ENCODE peak calls at places on chromosomes 7 and 10, in nine cellular contexts. One of them, this sample, is unnamed.

GRCh38 chr10:48626986-48627731 is 22.3 kb upstream of the ARHGAP22 start:
- DNase-seq in left ventricle myocardium inferior: no peak
- DNase-seq in foreskin fibroblast: no peak
- DNase-seq in NCI-H460: no peak
- DNase-seq in HEK293T: no peak
- DNase-seq in stimulated activated CD8-positive, alpha-beta memory T cell treated with anti-CD3 and anti-CD28 coated beads, Interleukin-2, amount 100 ng/mL, for 1 hour: no peak
- DNase-seq in AG20443: no peak
- DNase-seq in ureter: no peak
- DNase-seq in NAMALWA: no peak
- DNase-seq in this sample: no peak

GRCh38 chr7:117169907-117170306 is 153.0 kb downstream of the WNT2 start:
- DNase-seq in left ventricle myocardium inferior: no peak
- DNase-seq in foreskin fibroblast: no peak
- DNase-seq in NCI-H460: no peak
- DNase-seq in HEK293T: no peak
- DNase-seq in stimulated activated CD8-positive, alpha-beta memory T cell treated with anti-CD3 and anti-CD28 coated beads, Interleukin-2, amount 100 ng/mL, for 1 hour: no peak
- DNase-seq in AG20443: no peak
- DNase-seq in ureter: no peak
- DNase-seq in NAMALWA: no peak
- DNase-seq in this sample: no peak

GRCh38 chr10:47257396-47258120 is 42.4 kb upstream of the GDF10 start:
- DNase-seq in left ventricle myocardium inferior: no peak
- DNase-seq in foreskin fibroblast: no peak
- DNase-seq in NCI-H460: no peak
- DNase-seq in HEK293T: no peak
- DNase-seq in stimulated activated CD8-positive, alpha-beta memory T cell treated with anti-CD3 and anti-CD28 coated beads, Interleukin-2, amount 100 ng/mL, for 1 hour: no peak
- DNase-seq in AG20443: peak; percentile 41
- DNase-seq in ureter: no peak
- DNase-seq in NAMALWA: no peak
- DNase-seq in this sample: no peak

GRCh38 chr7:33201821-33202220 is 72.5 kb downstream of the BBS9 start:
- DNase-seq in left ventricle myocardium inferior: no peak
- DNase-seq in foreskin fibroblast: no peak
- DNase-seq in NCI-H460: no peak
- DNase-seq in HEK293T: no peak
- DNase-seq in stimulated activated CD8-positive, alpha-beta memory T cell treated with anti-CD3 and anti-CD28 coated beads, Interleukin-2, amount 100 ng/mL, for 1 hour: no peak
- DNase-seq in AG20443: no peak
- DNase-seq in ureter: no peak
- DNase-seq in NAMALWA: no peak
- DNase-seq in this sample: no peak

GRCh38 chr7:150317748-150318444 is 5.3 kb upstream of the LRRC61 start:
- DNase-seq in left ventricle myocardium inferior: no peak
- DNase-seq in foreskin fibroblast: peak; percentile 4
- DNase-seq in NCI-H460: no peak
- DNase-seq in HEK293T: no peak
- DNase-seq in stimulated activated CD8-positive, alpha-beta memory T cell treated with anti-CD3 and anti-CD28 coated beads, Interleukin-2, amount 100 ng/mL, for 1 hour: no peak
- DNase-seq in AG20443: no peak
- DNase-seq in ureter: no peak
- DNase-seq in NAMALWA: no peak
- DNase-seq in this sample: no peak

GRCh38 chr10:32161586-32161985 is 105.4 kb upstream of the KIF5B start:
- DNase-seq in left ventricle myocardium inferior: peak; percentile 28
- DNase-seq in foreskin fibroblast: no peak
- DNase-seq in NCI-H460: no peak
- DNase-seq in HEK293T: no peak
- DNase-seq in stimulated activated CD8-positive, alpha-beta memory T cell treated with anti-CD3 and anti-CD28 coated beads, Interleukin-2, amount 100 ng/mL, for 1 hour: no peak
- DNase-seq in AG20443: no peak
- DNase-seq in ureter: no peak
- DNase-seq in NAMALWA: no peak
- DNase-seq in this sample: no peak

GRCh38 chr10:48681749-48682148 is 2.9 kb upstream of the WDFY4 start:
- DNase-seq in left ventricle myocardium inferior: no peak
- DNase-seq in foreskin fibroblast: no peak
- DNase-seq in NCI-H460: no peak
- DNase-seq in HEK293T: no peak
- DNase-seq in stimulated activated CD8-positive, alpha-beta memory T cell treated with anti-CD3 and anti-CD28 coated beads, Interleukin-2, amount 100 ng/mL, for 1 hour: no peak
- DNase-seq in AG20443: no peak
- DNase-seq in ureter: no peak
- DNase-seq in NAMALWA: no peak
- DNase-seq in this sample: no peak

GRCh38 chr10:61643316-61643751 is 19.4 kb upstream of the CABCOCO1 start:
- DNase-seq in left ventricle myocardium inferior: no peak
- DNase-seq in foreskin fibroblast: peak; percentile 69
- DNase-seq in NCI-H460: no peak
- DNase-seq in HEK293T: no peak
- DNase-seq in stimulated activated CD8-positive, alpha-beta memory T cell treated with anti-CD3 and anti-CD28 coated beads, Interleukin-2, amount 100 ng/mL, for 1 hour: no peak
- DNase-seq in AG20443: peak; percentile 43
- DNase-seq in ureter: no peak
- DNase-seq in NAMALWA: peak; percentile 3
- DNase-seq in this sample: no peak

GRCh38 chr7:14639329-14639728 is 263.2 kb downstream of the DGKB start:
- DNase-seq in left ventricle myocardium inferior: no peak
- DNase-seq in foreskin fibroblast: no peak
- DNase-seq in NCI-H460: no peak
- DNase-seq in HEK293T: no peak
- DNase-seq in stimulated activated CD8-positive, alpha-beta memory T cell treated with anti-CD3 and anti-CD28 coated beads, Interleukin-2, amount 100 ng/mL, for 1 hour: no peak
- DNase-seq in AG20443: no peak
- DNase-seq in ureter: no peak
- DNase-seq in NAMALWA: no peak
- DNase-seq in this sample: no peak

GRCh38 chr7:139660317-139661042 is 117.3 kb downstream of the HIPK2 start:
- DNase-seq in left ventricle myocardium inferior: no peak
- DNase-seq in foreskin fibroblast: no peak
- DNase-seq in NCI-H460: no peak
- DNase-seq in HEK293T: no peak
- DNase-seq in stimulated activated CD8-positive, alpha-beta memory T cell treated with anti-CD3 and anti-CD28 coated beads, Interleukin-2, amount 100 ng/mL, for 1 hour: no peak
- DNase-seq in AG20443: no peak
- DNase-seq in ureter: no peak
- DNase-seq in NAMALWA: no peak
- DNase-seq in this sample: no peak

GRCh38 chr7:50641442-50642405 is 76.5 kb upstream of the DDC start:
- DNase-seq in left ventricle myocardium inferior: no peak
- DNase-seq in foreskin fibroblast: no peak
- DNase-seq in NCI-H460: no peak
- DNase-seq in HEK293T: no peak
- DNase-seq in stimulated activated CD8-positive, alpha-beta memory T cell treated with anti-CD3 and anti-CD28 coated beads, Interleukin-2, amount 100 ng/mL, for 1 hour: no peak
- DNase-seq in AG20443: no peak
- DNase-seq in ureter: no peak
- DNase-seq in NAMALWA: no peak
- DNase-seq in this sample: peak; percentile 13

GRCh38 chr7:83001362-83002040 is 161.2 kb downstream of the PCLO start:
- DNase-seq in left ventricle myocardium inferior: no peak
- DNase-seq in foreskin fibroblast: peak; percentile 10
- DNase-seq in NCI-H460: no peak
- DNase-seq in HEK293T: no peak
- DNase-seq in stimulated activated CD8-positive, alpha-beta memory T cell treated with anti-CD3 and anti-CD28 coated beads, Interleukin-2, amount 100 ng/mL, for 1 hour: no peak
- DNase-seq in AG20443: no peak
- DNase-seq in ureter: no peak
- DNase-seq in NAMALWA: no peak
- DNase-seq in this sample: no peak

GRCh38 chr7:66250711-66251110 is 45.6 kb downstream of the TPST1 start:
- DNase-seq in left ventricle myocardium inferior: no peak
- DNase-seq in foreskin fibroblast: peak; percentile 72
- DNase-seq in NCI-H460: peak; percentile 4
- DNase-seq in HEK293T: no peak
- DNase-seq in stimulated activated CD8-positive, alpha-beta memory T cell treated with anti-CD3 and anti-CD28 coated beads, Interleukin-2, amount 100 ng/mL, for 1 hour: no peak
- DNase-seq in AG20443: peak; percentile 27
- DNase-seq in ureter: no peak
- DNase-seq in NAMALWA: no peak
- DNase-seq in this sample: no peak

GRCh38 chr7:71625534-71625933 is 493.6 kb downstream of the GALNT17 start:
- DNase-seq in left ventricle myocardium inferior: no peak
- DNase-seq in foreskin fibroblast: no peak
- DNase-seq in NCI-H460: no peak
- DNase-seq in HEK293T: no peak
- DNase-seq in stimulated activated CD8-positive, alpha-beta memory T cell treated with anti-CD3 and anti-CD28 coated beads, Interleukin-2, amount 100 ng/mL, for 1 hour: no peak
- DNase-seq in AG20443: no peak
- DNase-seq in ureter: no peak
- DNase-seq in NAMALWA: no peak
- DNase-seq in this sample: no peak

GRCh38 chr7:63047546-63047945 is 951.1 kb upstream of the ZNF722 start:
- DNase-seq in left ventricle myocardium inferior: no peak
- DNase-seq in foreskin fibroblast: no peak
- DNase-seq in NCI-H460: no peak
- DNase-seq in HEK293T: no peak
- DNase-seq in stimulated activated CD8-positive, alpha-beta memory T cell treated with anti-CD3 and anti-CD28 coated beads, Interleukin-2, amount 100 ng/mL, for 1 hour: no peak
- DNase-seq in AG20443: no peak
- DNase-seq in ureter: no peak
- DNase-seq in NAMALWA: no peak
- DNase-seq in this sample: no peak

GRCh38 chr10:22505923-22506685 is 160.8 kb downstream of the SPAG6 start:
- DNase-seq in left ventricle myocardium inferior: no peak
- DNase-seq in foreskin fibroblast: peak; percentile 50
- DNase-seq in NCI-H460: no peak
- DNase-seq in HEK293T: no peak
- DNase-seq in stimulated activated CD8-positive, alpha-beta memory T cell treated with anti-CD3 and anti-CD28 coated beads, Interleukin-2, amount 100 ng/mL, for 1 hour: peak; percentile 34
- DNase-seq in AG20443: peak; percentile 18
- DNase-seq in ureter: no peak
- DNase-seq in NAMALWA: peak; percentile 4
- DNase-seq in this sample: no peak

GRCh38 chr7:158531661-158532060 is 56.0 kb downstream of the PTPRN2 start:
- DNase-seq in left ventricle myocardium inferior: no peak
- DNase-seq in foreskin fibroblast: no peak
- DNase-seq in NCI-H460: no peak
- DNase-seq in HEK293T: no peak
- DNase-seq in stimulated activated CD8-positive, alpha-beta memory T cell treated with anti-CD3 and anti-CD28 coated beads, Interleukin-2, amount 100 ng/mL, for 1 hour: no peak
- DNase-seq in AG20443: no peak
- DNase-seq in ureter: no peak
- DNase-seq in NAMALWA: no peak
- DNase-seq in this sample: no peak

GRCh38 chr10:22606164-22606614 is 108.2 kb downstream of the PIP4K2A start:
- DNase-seq in left ventricle myocardium inferior: no peak
- DNase-seq in foreskin fibroblast: no peak
- DNase-seq in NCI-H460: no peak
- DNase-seq in HEK293T: no peak
- DNase-seq in stimulated activated CD8-positive, alpha-beta memory T cell treated with anti-CD3 and anti-CD28 coated beads, Interleukin-2, amount 100 ng/mL, for 1 hour: no peak
- DNase-seq in AG20443: no peak
- DNase-seq in ureter: no peak
- DNase-seq in NAMALWA: peak; percentile 82
- DNase-seq in this sample: no peak

GRCh38 chr7:39741942-39742623 is 118.7 kb downstream of the RALA start:
- DNase-seq in left ventricle myocardium inferior: peak; percentile 47
- DNase-seq in foreskin fibroblast: no peak
- DNase-seq in NCI-H460: no peak
- DNase-seq in HEK293T: peak; percentile 56
- DNase-seq in stimulated activated CD8-positive, alpha-beta memory T cell treated with anti-CD3 and anti-CD28 coated beads, Interleukin-2, amount 100 ng/mL, for 1 hour: no peak
- DNase-seq in AG20443: peak; percentile 65
- DNase-seq in ureter: no peak
- DNase-seq in NAMALWA: peak; percentile 51
- DNase-seq in this sample: no peak

GRCh38 chr10:118669020-118669766 is 73.7 kb upstream of the PRLHR start:
- DNase-seq in left ventricle myocardium inferior: no peak
- DNase-seq in foreskin fibroblast: peak; percentile 73
- DNase-seq in NCI-H460: no peak
- DNase-seq in HEK293T: no peak
- DNase-seq in stimulated activated CD8-positive, alpha-beta memory T cell treated with anti-CD3 and anti-CD28 coated beads, Interleukin-2, amount 100 ng/mL, for 1 hour: no peak
- DNase-seq in AG20443: peak; percentile 80
- DNase-seq in ureter: no peak
- DNase-seq in NAMALWA: no peak
- DNase-seq in this sample: no peak

GRCh38 chr10:102401735-102402511 is 6.4 kb downstream of the NFKB2 start:
- DNase-seq in left ventricle myocardium inferior: no peak
- DNase-seq in foreskin fibroblast: no peak
- DNase-seq in NCI-H460: no peak
- DNase-seq in HEK293T: no peak
- DNase-seq in stimulated activated CD8-positive, alpha-beta memory T cell treated with anti-CD3 and anti-CD28 coated beads, Interleukin-2, amount 100 ng/mL, for 1 hour: no peak
- DNase-seq in AG20443: no peak
- DNase-seq in ureter: no peak
- DNase-seq in NAMALWA: no peak
- DNase-seq in this sample: no peak

GRCh38 chr7:13920053-13920697 is 69.3 kb downstream of the ETV1 start:
- DNase-seq in left ventricle myocardium inferior: no peak
- DNase-seq in foreskin fibroblast: peak; percentile 99
- DNase-seq in NCI-H460: peak; percentile 99
- DNase-seq in HEK293T: peak; percentile 70
- DNase-seq in stimulated activated CD8-positive, alpha-beta memory T cell treated with anti-CD3 and anti-CD28 coated beads, Interleukin-2, amount 100 ng/mL, for 1 hour: no peak
- DNase-seq in AG20443: peak; percentile 56
- DNase-seq in ureter: no peak
- DNase-seq in NAMALWA: no peak
- DNase-seq in this sample: peak; percentile 26

GRCh38 chr7:83413831-83414230 is 235.1 kb downstream of the SEMA3E start:
- DNase-seq in left ventricle myocardium inferior: no peak
- DNase-seq in foreskin fibroblast: peak; percentile 1
- DNase-seq in NCI-H460: peak; percentile 73
- DNase-seq in HEK293T: no peak
- DNase-seq in stimulated activated CD8-positive, alpha-beta memory T cell treated with anti-CD3 and anti-CD28 coated beads, Interleukin-2, amount 100 ng/mL, for 1 hour: no peak
- DNase-seq in AG20443: no peak
- DNase-seq in ureter: no peak
- DNase-seq in NAMALWA: no peak
- DNase-seq in this sample: no peak

GRCh38 chr7:148022832-148023231 is 567.7 kb upstream of the C7orf33 start:
- DNase-seq in left ventricle myocardium inferior: no peak
- DNase-seq in foreskin fibroblast: no peak
- DNase-seq in NCI-H460: no peak
- DNase-seq in HEK293T: no peak
- DNase-seq in stimulated activated CD8-positive, alpha-beta memory T cell treated with anti-CD3 and anti-CD28 coated beads, Interleukin-2, amount 100 ng/mL, for 1 hour: no peak
- DNase-seq in AG20443: no peak
- DNase-seq in ureter: no peak
- DNase-seq in NAMALWA: no peak
- DNase-seq in this sample: no peak

GRCh38 chr7:117274951-117275350 is 47.9 kb downstream of the WNT2 start:
- DNase-seq in left ventricle myocardium inferior: no peak
- DNase-seq in foreskin fibroblast: peak; percentile 60
- DNase-seq in NCI-H460: no peak
- DNase-seq in HEK293T: no peak
- DNase-seq in stimulated activated CD8-positive, alpha-beta memory T cell treated with anti-CD3 and anti-CD28 coated beads, Interleukin-2, amount 100 ng/mL, for 1 hour: no peak
- DNase-seq in AG20443: peak; percentile 55
- DNase-seq in ureter: no peak
- DNase-seq in NAMALWA: no peak
- DNase-seq in this sample: no peak

This sample was measured in ovary.